ENCODE peak calls at places on chromosomes 2 and 18, in four cellular contexts. Y, N, S and E are unnamed samples.

GRCh38 chr2:108640731-108641130 is 78.6 kb upstream of the RANBP2 start:
- DNase-seq in Y (no peak), N (no peak), S (no peak), E (peak)

GRCh38 chr2:187117483-187117882 is 268.5 kb upstream of the ZSWIM2 start:
- DNase-seq in Y (no peak), N (no peak), S (no peak), E (peak)

GRCh38 chr18:69968073-69968472 is 20.4 kb upstream of the CD226 start:
- DNase-seq in Y (no peak), N (no peak), S (no peak), E (no peak)

GRCh38 chr2:162166174-162166573 is 14.1 kb upstream of the GCG start:
- DNase-seq in Y (no peak), N (no peak), S (no peak), E (no peak)

GRCh38 chr18:79610461-79611039 is 69.1 kb upstream of the CTDP1 start:
- DNase-seq in Y (no peak), N (peak), S (peak), E (no peak)

GRCh38 chr2:44107086-44107740 is 61.5 kb upstream of the PPM1B start:
- DNase-seq in Y (no peak), N (no peak), S (no peak), E (no peak)

GRCh38 chr18:43525149-43525548 is 247.9 kb upstream of the SYT4 start:
- DNase-seq in Y (no peak), N (no peak), S (no peak), E (no peak)

GRCh38 chr2:6909431-6910385 is 7.5 kb upstream of the RNF144A start:
- DNase-seq in Y (no peak), N (no peak), S (peak), E (no peak)

GRCh38 chr2:96631804-96632435 is 6.2 kb downstream of the KANSL3 start:
- DNase-seq in Y (peak), N (no peak), S (no peak), E (no peak)

GRCh38 chr2:173355866-173356508 is 1.3 kb downstream of the CDCA7 start:
- DNase-seq in Y (peak), N (no peak), S (no peak), E (no peak)

GRCh38 chr2:173354073-173354600 is 535 bp upstream of the CDCA7 start:
- DNase-seq in Y (peak), N (no peak), S (peak), E (peak)

GRCh38 chr2:173353556-173353955 is 1.1 kb upstream of the CDCA7 start:
- DNase-seq in Y (no peak), N (no peak), S (no peak), E (no peak)

GRCh38 chr2:173355132-173355865 is 627 bp downstream of the CDCA7 start:
- DNase-seq in Y (peak), N (peak), S (peak), E (peak)

GRCh38 chr2:173354601-173355131 is at the start of gene CDCA7:
- DNase-seq in Y (peak), N (peak), S (peak), E (peak)
- TF ChIP-seq POLR2A in Y (peak), N (peak), S (peak), E (peak)

GRCh38 chr2:123670286-123670685 is 354.8 kb upstream of the CNTNAP5 start:
- DNase-seq in Y (no peak), N (no peak), S (no peak), E (no peak)
- TF ChIP-seq RNF2 in Y (no peak), N (no peak), S (no peak), E (no peak)

GRCh38 chr2:127852388-127852787 is 5.6 kb downstream of the POLR2D start:
- DNase-seq in Y (no peak), N (no peak), S (no peak), E (no peak)
- TF ChIP-seq POLR2A in Y (no peak), N (no peak), S (no peak), E (no peak)

GRCh38 chr2:234249006-234249405 is 198.5 kb downstream of the SPP2 start:
- DNase-seq in Y (no peak), N (no peak), S (no peak), E (peak)

GRCh38 chr2:234243871-234244565 is 193.5 kb downstream of the SPP2 start:
- DNase-seq in Y (no peak), N (no peak), S (no peak), E (no peak)

GRCh38 chr2:234242446-234242810 is 191.9 kb downstream of the SPP2 start:
- DNase-seq in Y (no peak), N (no peak), S (no peak), E (no peak)

GRCh38 chr2:234247453-234248180 is 197.1 kb downstream of the SPP2 start:
- DNase-seq in Y (no peak), N (no peak), S (no peak), E (no peak)

DNA sequence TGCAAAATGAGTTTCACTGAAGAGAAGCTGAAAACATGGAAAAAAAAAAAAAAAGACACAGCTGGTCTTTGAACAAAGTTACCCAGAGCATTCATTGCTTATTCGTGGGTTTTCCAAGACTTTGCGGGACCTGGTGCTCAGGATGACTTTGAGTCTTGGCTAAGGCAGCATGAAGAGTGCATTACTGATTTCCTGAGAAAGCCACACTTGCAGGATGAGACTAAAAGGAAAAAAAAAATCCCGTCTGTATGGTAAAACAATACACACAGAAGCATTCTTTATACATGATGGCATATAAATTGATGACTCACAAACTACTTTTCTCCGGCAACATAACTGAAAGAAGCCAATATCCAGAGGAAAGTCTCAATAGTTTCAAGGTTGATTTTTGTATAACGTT is 195.4 kb downstream of the SPP2 start:
- DNase-seq in Y (no peak), N (no peak), S (no peak), E (peak)
- TF ChIP-seq RNF2 in Y (no peak), N (no peak), S (no peak), E (no peak)

DNA sequence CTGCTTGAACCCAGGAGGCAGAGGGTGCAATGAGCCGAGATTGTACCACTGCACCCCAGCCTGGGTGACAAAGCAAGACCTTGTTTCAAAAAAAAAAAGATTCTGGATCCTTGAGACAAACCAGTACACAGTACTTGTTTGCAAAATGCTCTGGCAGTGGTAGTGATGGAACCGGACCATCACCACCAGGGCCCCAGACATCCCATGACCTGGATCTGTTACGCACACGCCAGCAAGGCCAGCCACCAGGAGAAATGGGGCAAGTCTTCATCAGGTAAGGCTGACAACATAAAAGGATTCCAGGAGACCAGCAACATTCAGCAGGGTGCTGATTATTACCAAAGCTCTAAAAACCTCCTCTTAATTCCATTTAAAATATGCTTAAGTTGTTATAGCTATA is 35.5 kb downstream of the TBC1D8 start:
- DNase-seq in Y (no peak), N (no peak), S (no peak), E (no peak)
- TF ChIP-seq POLR2A in Y (no peak), N (no peak), S (no peak), E (no peak)